ENCODE peak calls at places on chromosomes 13 and 19, in nine cellular contexts. F is T-cell; J is left ventricle myocardium inferior; X is putamen; B is hypothalamus; E is dorsolateral prefrontal cortex; P is effector memory CD4-positive, alpha-beta T cell; N is endothelial cell; Q is lower leg skin. Z is an unnamed sample.
A peak's percentile ranks its signal among the peaks of the same experiment; 100 is the strongest.

GRCh38 chr19:53546766-53547541 is 9.0 kb downstream of the ZNF331 start:
- DNase-seq in N (no peak), J (no peak), F (no peak), B (no peak), X (no peak), P (no peak), E (no peak), Q (no peak), Z (no peak)

GRCh38 chr19:14517840-14518505 is at the start of gene DNAJB1:
- DNase-seq in B (peak; percentile 85), N (peak; percentile 66), Q (no peak), P (peak; percentile 62), E (peak; percentile 78), F (peak; percentile 58), X (peak; percentile 84), J (peak; percentile 86), Z (peak; percentile 67)

GRCh38 chr13:26656919-26657318 is 99.4 kb downstream of the WASF3 start:
- DNase-seq in F (no peak), B (no peak), N (no peak), X (no peak), Q (no peak), E (no peak), J (no peak), P (no peak), Z (no peak)

GRCh38 chr19:32224371-32225244 is 120.8 kb upstream of the ZNF507 start:
- DNase-seq in B (peak; percentile 59), P (peak; percentile 17), J (peak; percentile 59), Q (no peak), N (peak; percentile 87), E (peak; percentile 53), X (peak; percentile 22), F (peak; percentile 61), Z (peak; percentile 46)

GRCh38 chr19:31459430-31459829 is 110.2 kb upstream of the TSHZ3 start:
- DNase-seq in F (no peak), P (no peak), Q (no peak), J (no peak), N (no peak), E (no peak), X (no peak), B (no peak), Z (no peak)

GRCh38 chr13:23796546-23796945 is 92.7 kb downstream of the MIPEP start:
- DNase-seq in E (no peak), X (no peak), P (no peak), Q (no peak), J (no peak), B (no peak), N (no peak), F (no peak), Z (no peak)

GRCh38 chr19:7456964-7457541 is 31.8 kb downstream of the PEX11G start:
- DNase-seq in F (no peak), X (no peak), J (no peak), N (no peak), E (no peak), B (no peak), P (no peak), Q (no peak), Z (no peak)

GRCh38 chr19:48560095-48560530 is 8.1 kb downstream of the SULT2B1 start:
- DNase-seq in E (no peak), N (no peak), F (no peak), X (no peak), Q (no peak), B (no peak), J (no peak), P (no peak), Z (no peak)

GRCh38 chr19:46513461-46514236 is 18.0 kb upstream of the PNMA8B start:
- DNase-seq in P (no peak), X (peak; percentile 69), E (peak; percentile 80), Q (peak; percentile 68), N (peak; percentile 96), B (peak; percentile 90), F (peak; percentile 82), J (peak; percentile 78), Z (peak; percentile 71)

GRCh38 chr19:34261335-34262109 is 7.2 kb downstream of the GARRE1 start:
- DNase-seq in N (no peak), X (no peak), J (no peak), P (no peak), F (no peak), Q (no peak), B (no peak), E (no peak), Z (no peak)

GRCh38 chr13:110524484-110525254 is 36.9 kb downstream of the RAB20 start:
- DNase-seq in P (no peak), E (no peak), Q (no peak), B (no peak), N (no peak), F (peak; percentile 10), X (no peak), J (peak; percentile 86), Z (no peak)

GRCh38 chr19:29675650-29676186 is 10.5 kb downstream of the PLEKHF1 start:
- DNase-seq in P (no peak), B (peak; percentile 37), E (peak; percentile 64), J (no peak), F (no peak), N (no peak), X (peak; percentile 73), Q (no peak), Z (no peak)

GRCh38 chr13:109704771-109705628 is 81.4 kb downstream of the IRS2 start:
- DNase-seq in F (no peak), E (no peak), Q (peak; percentile 63), J (peak; percentile 47), P (no peak), N (no peak), X (no peak), B (no peak), Z (no peak)

GRCh38 chr19:47741544-47742125 is 3.7 kb upstream of the NOP53 start:
- DNase-seq in F (no peak), E (no peak), N (no peak), X (no peak), J (no peak), B (no peak), P (no peak), Q (no peak), Z (no peak)

GRCh38 chr13:42992585-42993122 is 613 bp upstream of the EPSTI1 start:
- DNase-seq in P (no peak), B (no peak), F (no peak), E (no peak), N (no peak), Q (no peak), X (no peak), J (no peak), Z (no peak)

GRCh38 chr19:5881543-5882299 is 11.4 kb upstream of the FUT5 start:
- DNase-seq in N (no peak), J (no peak), P (no peak), B (no peak), Q (no peak), F (no peak), E (no peak), X (no peak), Z (no peak)

Z was measured in T-helper 1 cell.